ENCODE peak calls at places on chromosome 15, in ten cellular contexts. Y is Peyer's patch, B is H1, G is suprapubic skin, X is fibroblast of lung, I is tibial nerve, V is breast epithelium, P is A549, A is prostate gland, M is body of pancreas. L is an unnamed sample.

GRCh38 chr15:98062869-98063268 is 102.4 kb downstream of the ARRDC4 start:
- DNase-seq in Y (no peak), A (no peak), I (no peak), X (no peak), M (no peak), V (no peak), P (no peak), B (no peak), G (no peak), L (no peak)

GRCh38 chr15:64701051-64701450 is 74.3 kb downstream of the RBPMS2 start:
- DNase-seq in A (no peak), P (no peak), B (no peak), X (no peak), M (no peak), I (no peak), V (no peak), Y (no peak), G (no peak), L (no peak)

GRCh38 chr15:60520825-60521368 is 42.0 kb upstream of the ICE2 start:
- DNase-seq in I (peak), V (peak), A (peak), G (no peak), B (no peak), Y (peak), X (peak), P (peak), M (peak), L (no peak)

GRCh38 chr15:42084465-42085235 is 9.7 kb downstream of the PLA2G4D start:
- DNase-seq in A (peak), B (peak), M (peak), G (no peak), X (peak), V (peak), I (peak), Y (peak), P (peak), L (peak)

GRCh38 chr15:43939070-43939469 is 112.3 kb downstream of the WDR76 start:
- DNase-seq in P (peak), I (no peak), B (no peak), M (no peak), G (no peak), Y (no peak), X (no peak), V (no peak), A (no peak), L (no peak)

GRCh38 chr15:41559489-41560177 is 621 bp downstream of the TYRO3 start:
- DNase-seq in Y (no peak), B (no peak), X (no peak), A (no peak), V (peak), I (no peak), M (peak), G (no peak), P (no peak), L (no peak)

GRCh38 chr15:90249123-90249863 is at the start of gene TTLL13:
- DNase-seq in A (peak), M (peak), G (peak), I (peak), V (peak), Y (peak), P (peak), B (peak), X (peak), L (peak)

GRCh38 chr15:45448066-45448510 is 69.7 kb upstream of the GATM start:
- DNase-seq in Y (no peak), M (no peak), X (peak), B (no peak), V (no peak), I (no peak), G (peak), P (no peak), A (no peak), L (no peak)

GRCh38 chr15:91422704-91423254 is 322.7 kb downstream of the SV2B start:
- DNase-seq in Y (no peak), B (no peak), I (no peak), V (no peak), G (no peak), X (no peak), A (no peak), P (no peak), M (no peak), L (no peak)

GRCh38 chr15:66587020-66587419 is 21.2 kb upstream of the LCTL start:
- DNase-seq in P (no peak), Y (no peak), X (no peak), G (no peak), B (no peak), A (no peak), V (no peak), I (no peak), M (no peak), L (no peak)

GRCh38 chr15:36501063-36501678 is 78.3 kb upstream of the CDIN1 start:
- DNase-seq in M (peak), A (peak), Y (no peak), V (no peak), B (no peak), I (no peak), X (peak), P (peak), G (no peak), L (peak)

GRCh38 chr15:69735126-69735525 is 282.5 kb downstream of the RPLP1 start:
- DNase-seq in I (peak), A (no peak), B (no peak), M (peak), Y (no peak), X (peak), V (no peak), P (no peak), G (no peak), L (no peak)

GRCh38 chr15:97984157-97984556 is 23.7 kb downstream of the ARRDC4 start:
- DNase-seq in I (no peak), P (no peak), B (no peak), G (no peak), M (no peak), Y (no peak), V (no peak), X (no peak), A (no peak), L (no peak)

GRCh38 chr15:59247364-59247763 is 40.7 kb downstream of the LDHAL6B start:
- DNase-seq in M (peak), P (peak), Y (no peak), I (no peak), B (peak), G (no peak), X (peak), A (peak), V (no peak), L (no peak)

GRCh38 chr15:59252137-59252536 is 45.5 kb downstream of the LDHAL6B start:
- DNase-seq in Y (no peak), V (no peak), G (no peak), I (no peak), B (no peak), X (no peak), A (no peak), P (no peak), M (no peak), L (no peak)

GRCh38 chr15:59251001-59251845 is 44.6 kb downstream of the LDHAL6B start:
- DNase-seq in A (no peak), I (no peak), B (no peak), P (no peak), M (no peak), X (no peak), G (no peak), V (no peak), Y (no peak), L (no peak)

GRCh38 chr15:59250249-59250648 is 43.6 kb downstream of the LDHAL6B start:
- DNase-seq in M (no peak), Y (no peak), I (no peak), G (no peak), V (no peak), P (no peak), X (no peak), A (no peak), B (no peak), L (no peak)

DNA sequence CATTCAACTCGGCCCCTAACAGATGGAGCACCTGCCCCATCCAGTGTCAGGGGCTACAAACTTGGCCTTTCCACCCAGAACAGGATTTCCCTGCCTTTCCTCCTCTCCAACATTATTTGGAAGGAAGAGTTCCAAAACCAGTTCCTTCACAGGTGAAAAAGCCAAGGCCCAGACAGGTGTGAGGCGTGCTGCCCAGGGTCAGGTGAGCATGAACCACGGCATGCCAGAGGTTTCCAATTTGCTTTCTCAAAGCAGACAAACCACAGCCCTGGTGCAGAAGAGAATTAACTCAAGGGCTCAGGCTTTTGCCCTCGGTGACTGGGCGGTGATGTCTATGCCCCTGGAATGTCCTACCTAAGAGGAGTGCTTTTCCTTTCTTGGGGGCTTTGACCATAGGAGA is 43.2 kb downstream of the LDHAL6B start:
- DNase-seq in G (no peak), A (no peak), P (no peak), M (no peak), I (no peak), B (no peak), V (no peak), Y (no peak), X (no peak), L (no peak)
- H3K27ac ChIP-seq in G (no peak), A (no peak), P (peak), M (no peak), I (peak), B (no peak), V (peak), Y (no peak), X (no peak), L (no peak)

GRCh38 chr15:101246391-101246790 is 5.5 kb downstream of the CHSY1 start:
- DNase-seq in I (no peak), Y (no peak), V (no peak), X (no peak), A (no peak), P (no peak), M (no peak), G (no peak), B (no peak), L (no peak)
- H3K27ac ChIP-seq in I (peak), Y (peak), V (peak), X (no peak), A (peak), P (no peak), M (no peak), G (peak), B (no peak), L (no peak)

DNA sequence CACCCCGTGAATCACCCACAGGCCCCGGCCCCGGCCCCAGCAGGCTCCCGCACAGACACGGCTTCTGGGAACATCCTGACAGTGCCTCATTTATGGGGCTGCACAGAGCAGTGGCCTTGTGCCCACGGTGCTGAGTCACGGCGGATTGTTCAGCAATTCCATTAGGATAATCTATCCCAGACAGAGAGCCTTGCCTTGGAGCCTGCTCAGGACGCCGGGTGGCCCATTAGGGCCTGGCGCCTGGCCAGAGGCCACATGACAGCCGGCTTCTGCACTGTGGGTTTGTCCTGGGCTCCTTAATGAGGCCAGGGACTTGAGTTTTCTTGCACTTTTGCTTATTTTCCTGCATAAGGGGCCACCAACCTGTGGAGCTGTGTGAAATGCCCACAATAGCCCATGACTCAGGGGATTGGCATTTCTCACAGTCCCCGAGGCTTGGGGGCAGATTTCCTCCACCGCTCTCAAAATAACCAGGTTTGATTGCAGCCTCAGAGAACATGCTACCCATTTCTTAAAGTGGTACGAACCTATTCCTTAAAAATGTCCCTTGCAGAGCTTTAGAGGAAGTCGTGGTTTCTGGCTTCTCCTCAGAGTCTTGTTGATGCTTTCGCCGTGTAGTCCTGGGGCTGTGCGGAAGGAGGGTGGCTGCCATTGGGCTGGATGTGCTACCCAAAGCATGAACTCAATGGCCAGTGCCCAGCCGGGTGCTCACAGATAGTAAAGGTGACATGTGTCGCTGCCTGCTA is 19.0 kb downstream of the SYNM start:
- DNase-seq in A (peak), X (peak), P (peak), V (peak), M (peak), Y (peak), I (peak), G (peak), B (no peak), L (peak)
- H3K27ac ChIP-seq in A (peak), X (peak), P (peak), V (peak), M (peak), Y (peak), I (peak), G (peak), B (no peak), L (peak)

DNA sequence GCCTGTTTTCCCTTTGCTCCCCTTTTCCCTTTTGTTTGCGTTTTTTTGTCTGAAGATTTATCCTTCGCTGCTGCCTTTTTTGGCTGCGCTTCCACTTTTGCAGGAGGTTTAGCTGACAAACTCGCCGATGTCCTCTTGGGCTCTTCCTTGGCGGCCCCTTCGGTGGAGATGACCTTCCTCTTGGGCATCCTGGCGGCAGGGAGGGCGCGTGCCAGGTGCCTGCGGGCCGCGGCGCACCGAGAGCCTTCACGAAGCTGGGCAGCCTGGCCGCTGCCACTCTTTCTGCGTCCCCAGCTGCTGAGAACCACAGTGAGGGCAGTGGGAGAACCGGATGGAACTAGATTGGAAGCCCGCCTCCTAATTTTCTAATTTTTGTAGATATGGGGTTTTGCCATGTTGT is 197.1 kb upstream of the C2CD4B start:
- DNase-seq in A (no peak), X (no peak), I (no peak), Y (no peak), G (no peak), M (no peak), B (no peak), P (no peak), V (no peak), L (no peak)
- H3K27ac ChIP-seq in A (no peak), X (no peak), I (no peak), Y (no peak), G (no peak), M (no peak), B (no peak), P (no peak), V (no peak), L (no peak)

GRCh38 chr15:68210821-68211655 is 5.9 kb upstream of the CALML4 start:
- DNase-seq in V (no peak), X (peak), Y (peak), I (peak), M (peak), P (peak), G (peak), B (no peak), A (no peak), L (peak)
- H3K27ac ChIP-seq in V (peak), X (no peak), Y (no peak), I (peak), M (no peak), P (peak), G (no peak), B (peak), A (peak), L (peak)

L was measured in substantia nigra.